ENCODE peak calls at places on chromosomes 4 and X, in five cellular contexts. Y is iPS DF 6.9, E is T-helper 17 cell, F is WERI-Rb-1, S is cardiac muscle cell. J is an unnamed sample. For H3K9me3, the result is how much of the 10 kb centered on the place peaks cover.

GRCh38 chr4:60962286-60962685 is 237.8 kb upstream of the ADGRL3 start:
- DNase-seq in F (no peak), E (no peak), S (no peak), Y (peak), J (peak)

GRCh38 chrX:84046403-84046984 is 141.5 kb downstream of the RPS6KA6 start:
- DNase-seq in F (peak), E (no peak), Y (peak), S (peak), J (peak)

GRCh38 chr4:103451341-103451740 is 253.2 kb upstream of the CENPE start:
- DNase-seq in E (no peak), F (no peak), S (no peak), Y (no peak), J (no peak)

GRCh38 chr4:10981611-10982010 is 297.0 kb upstream of the CLNK start:
- DNase-seq in S (no peak), E (no peak), Y (no peak), F (no peak), J (no peak)

GRCh38 chr4:165027762-165028402 is 3.9 kb upstream of the TRIM60 start:
- DNase-seq in E (no peak), S (peak), F (no peak), Y (no peak), J (no peak)

GRCh38 chr4:159926871-159927270 is 824.0 kb downstream of the RAPGEF2 start:
- DNase-seq in F (no peak), Y (no peak), E (no peak), S (no peak), J (no peak)

GRCh38 chrX:15744181-15744867 is 6.3 kb downstream of the CA5B start:
- DNase-seq in E (no peak), S (peak), F (no peak), Y (no peak), J (no peak)

GRCh38 chrX:132489256-132490085 is 633 bp upstream of the MBNL3 start:
- DNase-seq in F (peak), E (peak), Y (no peak), S (peak), J (peak)

GRCh38 chr4:150368667-150369066 is 213.3 kb upstream of the MAB21L2 start:
- DNase-seq in Y (no peak), E (no peak), S (no peak), F (no peak), J (no peak)

GRCh38 chr4:123453006-123453685 is 56.6 kb downstream of the SPRY1 start:
- DNase-seq in S (no peak), Y (no peak), F (no peak), E (no peak), J (no peak)

GRCh38 chr4:159855731-159856130 is 752.9 kb downstream of the RAPGEF2 start:
- DNase-seq in E (no peak), S (no peak), F (peak), Y (no peak), J (no peak)

GRCh38 chr4:86359944-86360478 is at the start of gene MAPK10:
- DNase-seq in E (peak), F (no peak), Y (peak), S (peak), J (peak)

GRCh38 chr4:140818433-140818832 is 62.2 kb upstream of the TBC1D9 start:
- DNase-seq in Y (no peak), S (no peak), F (no peak), E (no peak), J (no peak)

GRCh38 chr4:96504386-96504785 is 664.5 kb downstream of the PDHA2 start:
- DNase-seq in S (no peak), E (no peak), F (no peak), Y (no peak), J (no peak)

GRCh38 chr4:3601992-3602391 is 69.8 kb upstream of the LRPAP1 start:
- DNase-seq in E (no peak), F (no peak), S (no peak), Y (no peak), J (no peak)

GRCh38 chrX:137550561-137551305 is 15.2 kb upstream of the ZIC3 start:
- DNase-seq in E (no peak), F (no peak), S (no peak), Y (no peak), J (peak)

GRCh38 chr4:75708218-75708691 is 16.1 kb upstream of the USO1 start:
- DNase-seq in F (peak), Y (no peak), S (no peak), E (no peak), J (peak)

GRCh38 chr4:7871356-7871755 is 68.3 kb downstream of the AFAP1 start:
- DNase-seq in Y (no peak), F (no peak), E (no peak), S (no peak), J (no peak)
- H3K9me3 ChIP-seq in Y (under half), F (under half), E (under half), S (under half), J (under half)

GRCh38 chrX:152932144-152932543 is 34.3 kb downstream of the ZNF185 start:
- DNase-seq in E (no peak), S (no peak), Y (no peak), F (no peak), J (no peak)
- H3K9me3 ChIP-seq in E (under half), S (under half), Y (under half), F (under half), J (under half)

DNA sequence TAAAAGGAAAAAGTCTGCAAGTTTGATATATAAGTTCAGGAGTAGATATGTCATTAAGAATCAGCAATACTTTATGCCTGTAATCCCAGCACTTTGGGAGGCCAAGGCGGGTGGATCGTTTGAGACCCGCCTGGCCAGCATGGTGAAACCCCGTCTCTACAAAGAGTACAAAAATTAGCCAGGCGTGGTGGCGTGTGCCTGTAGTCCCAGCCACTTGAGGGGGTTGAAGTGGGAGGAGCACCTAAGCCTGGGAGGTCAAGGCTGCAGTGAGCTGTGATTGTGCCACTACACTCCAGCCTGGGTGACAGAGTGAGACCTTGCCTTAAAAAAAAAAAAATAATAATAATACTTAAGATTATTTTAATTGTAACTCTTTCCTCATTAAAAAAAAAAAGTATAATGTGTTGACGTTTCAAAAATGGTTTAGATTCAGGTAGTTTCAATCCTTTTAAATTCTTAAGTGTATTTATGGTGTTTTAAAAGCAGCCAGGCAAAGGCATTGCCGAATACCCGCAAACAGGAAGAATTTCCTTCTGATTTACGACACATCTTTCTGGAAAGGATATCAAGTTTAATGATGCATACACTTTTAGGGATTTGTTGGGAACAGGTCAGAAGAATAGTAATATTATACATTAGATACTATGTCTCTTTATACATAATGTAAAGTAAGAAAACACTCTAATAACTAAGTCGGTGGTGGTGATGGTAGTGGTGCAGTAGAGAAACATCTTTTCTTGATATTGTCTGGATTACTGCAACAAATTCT is 80.9 kb downstream of the KDM6A start:
- DNase-seq in E (no peak), F (no peak), Y (no peak), S (no peak), J (no peak)
- H3K9me3 ChIP-seq in E (under half), F (under half), Y (under half), S (under half), J (under half)

GRCh38 chr4:89661490-89661889 is 175.5 kb downstream of the SNCA start:
- DNase-seq in E (no peak), Y (no peak), F (no peak), S (peak), J (no peak)
- H3K9me3 ChIP-seq in E (under half), Y (under half), F (under half), S (under half), J (under half)

DNA sequence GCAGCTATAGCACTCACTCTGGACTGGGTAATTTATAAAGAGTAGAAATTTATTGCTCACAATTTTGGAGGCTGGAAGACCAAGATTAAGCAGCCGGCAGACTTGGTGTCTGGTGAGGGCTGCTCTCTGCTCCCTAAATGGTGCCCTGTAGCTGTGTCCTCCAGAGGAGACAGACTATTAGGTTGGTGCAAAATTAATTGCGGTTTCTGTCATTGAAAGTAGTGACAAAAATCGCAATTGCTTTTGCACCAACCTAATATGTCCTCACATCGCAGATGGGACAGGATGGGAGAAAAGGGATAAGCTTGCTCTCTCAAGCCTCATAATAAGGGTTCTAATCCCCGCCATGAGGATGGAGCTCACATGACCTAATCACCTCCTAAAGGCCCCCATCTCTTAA is 258.1 kb upstream of the VCX3A start:
- DNase-seq in Y (no peak), E (no peak), F (peak), S (no peak), J (no peak)
- H3K9me3 ChIP-seq in Y (under half), E (under half), F (under half), S (under half), J (under half)

GRCh38 chr4:173883821-173884220 is 353.8 kb upstream of the HAND2 start:
- DNase-seq in Y (no peak), S (no peak), E (no peak), F (no peak), J (no peak)
- H3K9me3 ChIP-seq in Y (under half), S (under half), E (under half), F (under half), J (under half)